ENCODE peak calls at places on chromosomes 3 and 15, in four cellular contexts. Y is bronchial epithelial cell, K is neural crest cell, G is lower lobe of right lung. I is an unnamed sample.
A peak's percentile ranks its signal among the peaks of the same experiment; 100 is the strongest.

GRCh38 chr3:188137062-188137461 is 16.9 kb upstream of the LPP start:
- DNase-seq in Y (no peak), K (no peak), G (no peak), I (no peak)

GRCh38 chr3:61771976-61772375 is 210.6 kb downstream of the PTPRG start:
- DNase-seq in Y (no peak), K (no peak), G (no peak), I (no peak)

GRCh38 chr3:31536417-31536991 is 3.8 kb downstream of the STT3B start:
- DNase-seq in Y (no peak), K (no peak), G (no peak), I (no peak)

GRCh38 chr3:64578384-64578783 is 109.4 kb downstream of the ADAMTS9 start:
- DNase-seq in Y (no peak), K (no peak), G (no peak), I (no peak)

GRCh38 chr15:71116366-71116765 is 1.1 kb downstream of the THSD4 start:
- DNase-seq in Y (no peak), K (no peak), G (no peak), I (no peak)

GRCh38 chr15:52567886-52568568 is 803 bp downstream of the ARPP19 start:
- DNase-seq in Y (peak; percentile 62), K (no peak), G (peak; percentile 53), I (peak; percentile 21)

GRCh38 chr3:49927798-49928197 is 1.8 kb downstream of the MON1A start:
- DNase-seq in Y (no peak), K (no peak), G (no peak), I (no peak)

GRCh38 chr3:194395201-194395600 is 3.9 kb downstream of the GP5 start:
- DNase-seq in Y (peak; percentile 69), K (no peak), G (no peak), I (no peak)

GRCh38 chr15:77013786-77014136 is 18.8 kb downstream of the PSTPIP1 start:
- DNase-seq in Y (peak; percentile 26), K (no peak), G (no peak), I (no peak)

GRCh38 chr3:179973931-179974361 is 62.8 kb downstream of the PEX5L start:
- DNase-seq in Y (no peak), K (no peak), G (no peak), I (no peak)

GRCh38 chr3:13582366-13583250 is 33.7 kb downstream of the FBLN2 start:
- DNase-seq in Y (no peak), K (no peak), G (no peak), I (no peak)

GRCh38 chr3:108838411-108838810 is 15.8 kb downstream of the TRAT1 start:
- DNase-seq in Y (no peak), K (no peak), G (no peak), I (no peak)

GRCh38 chr3:72338082-72338941 is 509.9 kb downstream of the SHQ1 start:
- DNase-seq in Y (peak; percentile 89), K (no peak), G (no peak), I (no peak)

GRCh38 chr15:64355559-64356442 is at the start of gene CSNK1G1:
- DNase-seq in Y (peak; percentile 89), K (peak; percentile 86), G (peak; percentile 96), I (peak; percentile 91)

GRCh38 chr15:64361259-64361658 is 5.3 kb upstream of the CSNK1G1 start:
- DNase-seq in Y (peak; percentile 45), K (no peak), G (no peak), I (no peak)

GRCh38 chr15:64354683-64355558 is 1.1 kb downstream of the CSNK1G1 start:
- DNase-seq in Y (peak; percentile 63), K (no peak), G (no peak), I (no peak)

GRCh38 chr15:64351265-64351664 is 4.7 kb downstream of the CSNK1G1 start:
- DNase-seq in Y (no peak), K (no peak), G (no peak), I (no peak)

DNA sequence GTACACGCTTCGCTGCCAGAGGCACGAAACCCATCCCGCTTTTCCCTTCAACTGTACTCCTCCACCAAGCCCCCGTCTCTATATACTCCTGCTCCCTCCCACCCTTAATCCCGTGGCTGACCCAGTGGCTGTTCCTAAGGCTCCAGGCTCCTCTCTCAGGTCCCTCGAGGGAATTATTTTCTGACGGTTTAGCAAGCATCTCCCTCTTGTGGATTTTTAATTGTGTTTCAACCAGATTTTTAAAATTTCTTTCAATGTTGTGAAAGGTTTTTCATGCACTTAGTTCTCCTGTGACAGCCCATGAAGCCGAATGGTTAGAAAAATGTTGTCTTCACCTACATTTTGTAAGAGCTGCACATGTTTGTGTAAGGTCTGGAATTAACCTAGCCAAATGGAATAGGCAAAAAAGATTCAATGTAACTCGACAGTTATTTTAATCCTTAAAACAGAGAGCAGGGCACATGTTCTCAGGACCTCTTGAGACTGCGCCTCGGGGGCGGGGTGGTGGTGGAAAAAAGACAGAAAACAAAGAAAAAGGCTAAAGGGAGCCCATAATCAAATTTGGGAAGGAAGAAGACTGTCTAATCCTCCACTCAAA is 569 bp upstream of the CSNK1G1 start:
- DNase-seq in Y (no peak), K (no peak), G (no peak), I (no peak)
- TF ChIP-seq CTCF in Y (peak; percentile 29), K (peak; percentile 57), G (peak; percentile 32), I (peak; percentile 46)

DNA sequence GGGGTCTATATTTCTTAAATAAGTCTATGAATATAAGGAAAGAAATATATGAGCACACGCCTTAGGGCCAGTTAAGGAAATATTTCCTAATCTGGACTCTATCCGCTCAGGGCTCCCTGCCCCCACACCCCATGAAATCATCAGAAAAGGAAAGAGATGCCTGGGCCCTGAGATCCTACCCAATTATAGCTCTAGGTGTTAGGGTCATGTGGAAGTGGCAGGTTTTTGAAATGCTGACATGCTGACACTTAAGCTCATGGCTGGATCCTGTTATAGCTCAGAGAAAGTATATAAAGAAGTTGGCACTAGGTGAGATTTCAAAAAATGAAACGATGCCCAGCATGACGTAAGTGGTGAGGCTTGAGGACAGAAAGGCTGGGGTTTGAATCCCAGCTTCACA is 43.5 kb upstream of the AKAP13 start:
- DNase-seq in Y (peak; percentile 23), K (no peak), G (no peak), I (no peak)
- TF ChIP-seq CTCF in Y (no peak), K (no peak), G (no peak), I (no peak)

DNA sequence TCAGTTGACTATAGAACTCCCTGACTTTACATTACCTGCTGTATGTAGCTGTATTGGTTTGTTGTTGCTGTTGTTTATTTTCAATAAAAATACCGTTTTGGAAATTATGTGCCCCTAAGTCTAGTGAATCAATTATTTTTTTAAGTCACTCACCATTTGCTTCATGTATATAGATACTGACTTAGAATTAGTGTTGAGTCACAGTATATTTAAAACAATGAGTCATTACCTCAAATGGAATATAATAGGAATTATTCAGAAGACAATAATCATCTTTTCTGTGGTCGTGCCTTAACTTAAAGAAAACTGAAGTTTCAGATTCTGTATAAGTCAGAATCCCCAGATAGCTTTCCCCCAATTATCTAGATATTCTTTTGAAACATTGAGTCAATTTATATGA is 21.0 kb upstream of the ALDH1A2 start:
- DNase-seq in Y (peak; percentile 76), K (no peak), G (no peak), I (no peak)
- TF ChIP-seq CTCF in Y (no peak), K (no peak), G (no peak), I (no peak)

DNA sequence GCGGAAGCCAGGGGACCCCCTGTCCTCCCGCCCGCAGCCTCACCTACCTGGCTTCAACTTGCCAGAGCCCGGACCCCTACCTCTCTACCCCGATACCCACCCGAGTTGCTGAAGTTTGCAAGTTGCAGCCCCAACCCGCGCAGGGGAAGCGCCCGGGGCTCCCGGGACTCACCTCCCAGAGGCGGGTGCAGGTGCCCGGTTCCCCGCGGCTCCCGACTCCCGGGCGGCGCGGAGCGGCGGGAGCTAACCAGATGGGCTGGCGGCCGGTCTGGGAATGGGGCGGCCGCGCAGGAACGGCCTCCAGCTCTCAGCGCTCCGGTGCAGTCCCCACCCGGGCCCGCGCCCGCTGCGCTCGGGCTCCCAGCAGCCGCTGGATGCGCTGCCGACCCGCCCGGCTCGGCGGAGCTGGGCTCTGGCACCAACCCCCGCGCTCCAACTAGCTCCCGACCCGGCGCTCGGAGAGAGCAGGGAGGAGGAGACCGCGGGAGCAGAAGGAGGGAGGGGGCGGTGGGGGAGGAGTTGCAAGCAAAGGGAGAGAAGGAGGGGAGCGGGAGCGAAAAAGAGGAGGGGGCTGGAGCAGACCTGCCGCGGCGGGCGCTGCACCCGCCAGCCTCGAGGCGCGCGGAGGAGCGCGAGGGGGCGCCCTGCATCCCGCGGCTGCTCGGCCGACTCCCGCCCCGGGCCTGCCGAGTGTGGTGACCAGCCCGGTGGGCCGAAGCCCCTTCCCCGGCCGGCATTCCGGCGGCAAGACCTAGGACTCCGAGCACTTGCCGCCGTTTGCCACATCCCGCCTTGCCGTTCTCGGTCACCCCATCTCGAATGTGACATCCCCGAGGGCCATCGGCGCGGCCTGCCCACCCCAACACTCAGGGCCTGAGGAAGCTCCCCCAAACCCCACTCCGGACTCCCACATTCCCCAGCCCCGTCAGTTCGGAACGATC is at the start of gene SEMA5B:
- DNase-seq in Y (no peak), K (peak; percentile 75), G (peak; percentile 46), I (peak; percentile 55)
- TF ChIP-seq CTCF in Y (peak; percentile 56), K (peak; percentile 54), G (peak; percentile 48), I (peak; percentile 67)